ENCODE peak calls at places on chromosomes 5 and 9, in four cellular contexts. One of them, this sample, is unnamed.

GRCh38 chr5:499233-500209 is 24.7 kb downstream of the SLC9A3 start:
- DNase-seq in lower lobe of right lung: no peak
- DNase-seq in B cell: no peak
- DNase-seq in ovary: no peak
- DNase-seq in this sample: no peak

GRCh38 chr5:140007311-140007710 is 35.8 kb downstream of the NRG2 start:
- DNase-seq in B cell: no peak
- DNase-seq in ovary: no peak
- DNase-seq in lower lobe of right lung: no peak
- DNase-seq in this sample: no peak

GRCh38 chr9:133758228-133758627 is 20.1 kb upstream of the SARDH start:
- DNase-seq in B cell: no peak
- DNase-seq in ovary: peak
- DNase-seq in lower lobe of right lung: no peak
- DNase-seq in this sample: no peak

GRCh38 chr5:41193462-41194166 is 19.7 kb downstream of the C6 start:
- DNase-seq in lower lobe of right lung: peak
- DNase-seq in B cell: no peak
- DNase-seq in ovary: peak
- DNase-seq in this sample: peak

GRCh38 chr5:123120197-123120596 is 31.2 kb downstream of the PRDM6 start:
- DNase-seq in lower lobe of right lung: no peak
- DNase-seq in ovary: no peak
- DNase-seq in B cell: no peak
- DNase-seq in this sample: no peak

GRCh38 chr9:115229496-115229895 is 111.5 kb upstream of the TNC start:
- DNase-seq in B cell: no peak
- DNase-seq in ovary: no peak
- DNase-seq in lower lobe of right lung: no peak
- DNase-seq in this sample: no peak

GRCh38 chr9:83425240-83425639 is 113.0 kb downstream of the FRMD3 start:
- DNase-seq in ovary: no peak
- DNase-seq in lower lobe of right lung: no peak
- DNase-seq in B cell: no peak
- DNase-seq in this sample: no peak

GRCh38 chr5:82349651-82350050 is 71.5 kb upstream of the RPS23 start:
- DNase-seq in lower lobe of right lung: no peak
- DNase-seq in ovary: no peak
- DNase-seq in B cell: no peak
- DNase-seq in this sample: no peak

GRCh38 chr5:60586307-60586901 is 113.6 kb downstream of the DEPDC1B start:
- DNase-seq in lower lobe of right lung: no peak
- DNase-seq in ovary: no peak
- DNase-seq in B cell: no peak
- DNase-seq in this sample: no peak

GRCh38 chr5:179310439-179311090 is 34.7 kb downstream of the ADAMTS2 start:
- DNase-seq in ovary: no peak
- DNase-seq in B cell: no peak
- DNase-seq in lower lobe of right lung: no peak
- DNase-seq in this sample: no peak

GRCh38 chr9:125966959-125967711 is 220.0 kb downstream of the PBX3 start:
- DNase-seq in B cell: no peak
- DNase-seq in lower lobe of right lung: no peak
- DNase-seq in ovary: peak
- DNase-seq in this sample: no peak

GRCh38 chr5:148909001-148909400 is 82.6 kb downstream of the ADRB2 start:
- DNase-seq in B cell: no peak
- DNase-seq in ovary: no peak
- DNase-seq in lower lobe of right lung: no peak
- DNase-seq in this sample: no peak

GRCh38 chr5:169785731-169786130 is 148.7 kb downstream of the DOCK2 start:
- DNase-seq in lower lobe of right lung: no peak
- DNase-seq in ovary: no peak
- DNase-seq in B cell: no peak
- DNase-seq in this sample: no peak

GRCh38 chr5:94545870-94546625 is 72.4 kb downstream of the KIAA0825 start:
- DNase-seq in B cell: no peak
- DNase-seq in lower lobe of right lung: peak
- DNase-seq in ovary: no peak
- DNase-seq in this sample: no peak

GRCh38 chr5:18314192-18314778 is 680.0 kb downstream of the TAF11L14 start:
- DNase-seq in lower lobe of right lung: no peak
- DNase-seq in ovary: no peak
- DNase-seq in B cell: no peak
- DNase-seq in this sample: no peak

GRCh38 chr5:102901821-102902448 is 146.8 kb downstream of the PAM start:
- DNase-seq in lower lobe of right lung: no peak
- DNase-seq in ovary: no peak
- DNase-seq in B cell: no peak
- DNase-seq in this sample: no peak

GRCh38 chr5:65255294-65255693 is 226.4 kb downstream of the ADAMTS6 start:
- DNase-seq in B cell: no peak
- DNase-seq in lower lobe of right lung: no peak
- DNase-seq in ovary: no peak
- DNase-seq in this sample: no peak

GRCh38 chr5:123732261-123732660 is 220.3 kb downstream of the CSNK1G3 start:
- DNase-seq in ovary: no peak
- DNase-seq in lower lobe of right lung: no peak
- DNase-seq in B cell: no peak
- DNase-seq in this sample: no peak

GRCh38 chr9:121498487-121499176 is 1.0 kb downstream of the GGTA1 start:
- DNase-seq in B cell: no peak
- DNase-seq in ovary: peak
- DNase-seq in lower lobe of right lung: peak
- DNase-seq in this sample: peak

GRCh38 chr5:119470851-119471451 is 18.7 kb downstream of the HSD17B4 start:
- DNase-seq in lower lobe of right lung: no peak
- DNase-seq in ovary: no peak
- DNase-seq in B cell: no peak
- DNase-seq in this sample: no peak

GRCh38 chr9:84945878-84946538 is 276.5 kb downstream of the NTRK2 start:
- DNase-seq in ovary: no peak
- DNase-seq in lower lobe of right lung: no peak
- DNase-seq in B cell: no peak
- DNase-seq in this sample: no peak

GRCh38 chr9:78763424-78763823 is 466.5 kb downstream of the PSAT1 start:
- DNase-seq in B cell: no peak
- DNase-seq in lower lobe of right lung: no peak
- DNase-seq in ovary: no peak
- DNase-seq in this sample: no peak

GRCh38 chr5:149152317-149152746 is 11.0 kb downstream of the ABLIM3 start:
- DNase-seq in lower lobe of right lung: no peak
- DNase-seq in ovary: no peak
- DNase-seq in B cell: no peak
- DNase-seq in this sample: no peak

GRCh38 chr9:76321185-76321828 is 72.9 kb downstream of the RFK start:
- DNase-seq in lower lobe of right lung: no peak
- DNase-seq in ovary: no peak
- DNase-seq in B cell: no peak
- DNase-seq in this sample: no peak

GRCh38 chr5:127031147-127031862 is 947 bp upstream of the MARCHF3 start:
- DNase-seq in ovary: peak
- DNase-seq in B cell: no peak
- DNase-seq in lower lobe of right lung: peak
- DNase-seq in this sample: no peak

GRCh38 chr9:99820330-99821186 is 1.1 kb upstream of the NR4A3 start:
- DNase-seq in lower lobe of right lung: peak
- DNase-seq in B cell: peak
- DNase-seq in ovary: peak
- DNase-seq in this sample: peak

GRCh38 chr5:1833264-1834021 is 32.2 kb downstream of the NDUFS6 start:
- DNase-seq in ovary: no peak
- DNase-seq in B cell: no peak
- DNase-seq in lower lobe of right lung: no peak
- DNase-seq in this sample: no peak

GRCh38 chr5:171152382-171152781 is 156.7 kb upstream of the TLX3 start:
- DNase-seq in B cell: no peak
- DNase-seq in lower lobe of right lung: no peak
- DNase-seq in ovary: no peak
- DNase-seq in this sample: no peak

GRCh38 chr5:146541956-146542849 is 26.2 kb upstream of the GPR151 start:
- DNase-seq in lower lobe of right lung: peak
- DNase-seq in B cell: peak
- DNase-seq in ovary: peak
- DNase-seq in this sample: peak

GRCh38 chr5:126544087-126544740 is 50.8 kb downstream of the ALDH7A1 start:
- DNase-seq in ovary: no peak
- DNase-seq in lower lobe of right lung: no peak
- DNase-seq in B cell: no peak
- DNase-seq in this sample: no peak

GRCh38 chr5:76542236-76542635 is 81.0 kb downstream of the F2RL2 start:
- DNase-seq in B cell: no peak
- DNase-seq in lower lobe of right lung: no peak
- DNase-seq in ovary: no peak
- DNase-seq in this sample: no peak

GRCh38 chr9:108445431-108446018 is 410.3 kb downstream of the ACTL7B start:
- DNase-seq in B cell: no peak
- DNase-seq in ovary: no peak
- DNase-seq in lower lobe of right lung: no peak
- DNase-seq in this sample: no peak

GRCh38 chr9:108443278-108443633 is 412.5 kb downstream of the ACTL7B start:
- DNase-seq in B cell: no peak
- DNase-seq in ovary: no peak
- DNase-seq in lower lobe of right lung: no peak
- DNase-seq in this sample: no peak

GRCh38 chr9:108444400-108445358 is 411.1 kb downstream of the ACTL7B start:
- DNase-seq in ovary: no peak
- DNase-seq in lower lobe of right lung: no peak
- DNase-seq in B cell: no peak
- DNase-seq in this sample: no peak

GRCh38 chr9:108442604-108443277 is 413.0 kb downstream of the ACTL7B start:
- DNase-seq in ovary: no peak
- DNase-seq in lower lobe of right lung: no peak
- DNase-seq in B cell: no peak
- DNase-seq in this sample: no peak

DNA sequence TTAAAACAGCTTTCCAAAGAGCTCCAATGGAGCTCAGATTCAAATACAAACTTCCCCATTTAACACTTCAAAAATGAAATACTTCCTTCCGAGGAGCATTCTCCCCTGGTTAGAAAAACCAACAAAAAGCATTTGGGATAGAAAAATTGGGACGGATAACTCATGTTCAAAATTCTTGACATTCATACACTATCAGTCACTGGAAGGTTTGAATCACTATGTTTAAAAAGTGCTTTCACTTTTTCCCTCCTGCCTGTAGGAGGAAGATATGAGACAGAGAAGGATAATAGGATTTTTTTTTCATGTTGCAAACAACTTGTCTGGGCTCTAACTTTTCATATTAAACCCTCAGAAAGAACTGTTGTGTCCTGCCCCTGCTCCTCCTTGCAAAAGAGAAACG is 412.0 kb downstream of the ACTL7B start:
- DNase-seq in ovary: no peak
- DNase-seq in lower lobe of right lung: no peak
- DNase-seq in B cell: no peak
- DNase-seq in this sample: no peak
- TF ChIP-seq CTCF in ovary: no peak
- TF ChIP-seq CTCF in lower lobe of right lung: no peak
- TF ChIP-seq CTCF in B cell: no peak
- TF ChIP-seq CTCF in this sample: no peak

DNA sequence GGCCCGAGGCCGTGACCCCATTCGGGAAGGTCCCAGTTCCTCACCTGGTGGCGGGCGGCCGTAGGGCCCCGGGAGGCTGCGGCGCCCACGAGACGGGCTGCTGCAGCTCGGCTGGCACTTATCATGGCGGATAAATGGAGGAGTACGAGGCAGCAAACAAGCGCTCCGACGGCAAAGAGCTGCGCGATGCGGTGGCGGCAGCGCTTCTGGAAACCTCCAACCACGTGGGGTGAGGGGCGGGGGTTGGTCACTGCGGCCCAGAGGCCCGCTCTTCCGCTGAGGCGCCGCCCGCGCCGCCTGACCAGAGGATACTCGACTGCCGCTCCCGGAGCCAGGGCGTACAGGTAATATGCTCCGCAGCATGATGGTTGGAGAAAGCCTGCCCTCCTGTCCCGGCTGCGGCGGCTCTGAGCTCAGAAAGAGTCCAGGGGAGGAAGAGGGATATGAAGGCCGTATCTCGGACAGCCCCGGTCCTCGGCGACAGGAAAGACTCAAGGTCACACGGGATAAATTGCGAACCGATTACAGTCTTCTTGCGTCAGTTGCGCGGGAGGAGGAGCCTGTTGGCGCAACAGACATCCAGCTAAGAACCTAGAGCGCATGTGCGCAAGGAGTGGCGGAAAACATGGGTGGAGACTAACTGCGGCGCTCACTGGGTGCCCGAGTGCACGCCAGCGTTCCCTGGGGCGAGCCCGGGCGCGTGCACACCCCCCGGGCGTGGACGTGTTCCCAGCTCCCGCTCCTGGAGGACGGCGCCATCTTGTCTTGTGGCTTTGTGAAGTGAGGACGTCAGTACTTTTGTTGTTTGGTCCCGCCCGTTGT is at the start of gene HSPA9:
- DNase-seq in ovary: peak
- DNase-seq in lower lobe of right lung: peak
- DNase-seq in B cell: peak
- DNase-seq in this sample: peak
- TF ChIP-seq CTCF in ovary: peak
- TF ChIP-seq CTCF in lower lobe of right lung: no peak
- TF ChIP-seq CTCF in B cell: no peak
- TF ChIP-seq CTCF in this sample: no peak

GRCh38 chr5:53560506-53561191 is at the start of gene NDUFS4:
- DNase-seq in B cell: peak
- DNase-seq in ovary: peak
- DNase-seq in lower lobe of right lung: peak
- DNase-seq in this sample: peak
- TF ChIP-seq CTCF in B cell: no peak
- TF ChIP-seq CTCF in ovary: no peak
- TF ChIP-seq CTCF in lower lobe of right lung: no peak
- TF ChIP-seq CTCF in this sample: no peak

DNA sequence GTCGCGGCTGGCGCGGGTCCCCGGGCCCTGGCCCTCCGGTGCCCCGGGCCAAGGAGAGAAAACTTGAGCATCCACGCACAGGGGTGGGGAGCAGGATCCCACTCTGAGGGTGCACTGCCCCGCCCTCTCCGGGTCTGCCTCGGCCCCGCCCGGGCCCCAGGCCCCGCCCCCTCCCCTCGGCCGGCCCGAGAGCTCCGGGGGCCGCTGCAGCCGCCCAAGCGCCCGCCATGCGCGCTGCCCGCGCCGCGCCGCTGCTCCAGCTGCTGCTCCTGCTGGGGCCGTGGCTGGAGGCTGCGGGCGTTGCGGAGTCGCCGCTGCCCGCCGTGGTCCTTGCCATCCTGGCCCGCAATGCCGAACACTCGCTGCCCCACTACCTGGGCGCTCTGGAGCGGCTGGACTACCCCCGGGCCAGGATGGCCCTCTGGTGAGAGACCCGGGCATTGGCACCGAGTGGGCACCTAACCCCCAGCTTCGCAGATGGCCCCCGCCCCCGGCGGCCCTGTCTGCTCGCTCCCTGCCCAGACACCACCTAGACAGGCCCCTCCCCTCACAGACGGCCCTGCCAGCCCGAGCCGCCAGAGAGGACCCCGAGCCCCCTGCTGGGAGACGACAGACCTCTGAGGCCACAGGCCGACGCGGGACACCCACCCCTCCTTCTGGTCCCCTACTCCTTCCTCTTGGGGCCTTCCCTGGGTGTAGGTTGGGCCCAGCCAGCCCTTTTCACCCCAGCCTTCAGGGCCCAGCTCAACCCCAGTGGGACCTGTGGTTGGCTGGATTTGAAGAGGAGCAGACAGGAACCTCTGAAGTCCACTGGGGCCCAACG is at the start of gene CERCAM:
- DNase-seq in B cell: peak
- DNase-seq in lower lobe of right lung: peak
- DNase-seq in ovary: peak
- DNase-seq in this sample: no peak
- TF ChIP-seq CTCF in B cell: no peak
- TF ChIP-seq CTCF in lower lobe of right lung: no peak
- TF ChIP-seq CTCF in ovary: no peak
- TF ChIP-seq CTCF in this sample: no peak